ENCODE peak calls at places on chromosomes 16 and 17, in four cellular contexts. One of them, this sample, is unnamed.

GRCh38 chr17:9725575-9725974 is 65.8 kb downstream of the DHRS7C start:
- DNase-seq in Calu3: no peak
- DNase-seq in HT1080: peak
- DNase-seq in fibroblast of mammary gland: no peak
- DNase-seq in this sample: peak

GRCh38 chr16:15972046-15972868 is 22.8 kb downstream of the ABCC1 start:
- DNase-seq in Calu3: no peak
- DNase-seq in HT1080: no peak
- DNase-seq in fibroblast of mammary gland: no peak
- DNase-seq in this sample: no peak

GRCh38 chr17:74868908-74869255 is 3.9 kb downstream of the FDXR start:
- DNase-seq in Calu3: no peak
- DNase-seq in HT1080: no peak
- DNase-seq in fibroblast of mammary gland: no peak
- DNase-seq in this sample: no peak

GRCh38 chr16:8571061-8571596 is 19.2 kb downstream of the TMEM114 start:
- DNase-seq in Calu3: peak
- DNase-seq in HT1080: peak
- DNase-seq in fibroblast of mammary gland: peak
- DNase-seq in this sample: no peak

GRCh38 chr16:53960954-53961616 is 257.1 kb downstream of the FTO start:
- DNase-seq in Calu3: no peak
- DNase-seq in HT1080: no peak
- DNase-seq in fibroblast of mammary gland: no peak
- DNase-seq in this sample: no peak

GRCh38 chr16:86848821-86849220 is 270.5 kb downstream of the FOXL1 start:
- DNase-seq in Calu3: no peak
- DNase-seq in HT1080: no peak
- DNase-seq in fibroblast of mammary gland: peak
- DNase-seq in this sample: no peak

GRCh38 chr16:6682142-6682811 is 650.4 kb upstream of the RBFOX1 start:
- DNase-seq in Calu3: peak
- DNase-seq in HT1080: peak
- DNase-seq in fibroblast of mammary gland: no peak
- DNase-seq in this sample: peak

GRCh38 chr17:66494023-66494803 is 191.8 kb downstream of the PRKCA start:
- DNase-seq in Calu3: no peak
- DNase-seq in HT1080: peak
- DNase-seq in fibroblast of mammary gland: peak
- DNase-seq in this sample: peak

GRCh38 chr16:73483934-73484712 is 436.2 kb upstream of the ZFHX3 start:
- DNase-seq in Calu3: no peak
- DNase-seq in HT1080: peak
- DNase-seq in fibroblast of mammary gland: no peak
- DNase-seq in this sample: peak

GRCh38 chr17:82743344-82744219 is 8.2 kb downstream of the FN3K start:
- DNase-seq in Calu3: no peak
- DNase-seq in HT1080: no peak
- DNase-seq in fibroblast of mammary gland: no peak
- DNase-seq in this sample: no peak

GRCh38 chr16:77918792-77919707 is 103.3 kb upstream of the CLEC3A start:
- DNase-seq in Calu3: no peak
- DNase-seq in HT1080: no peak
- DNase-seq in fibroblast of mammary gland: no peak
- DNase-seq in this sample: peak

GRCh38 chr17:11097121-11097520 is 143.9 kb upstream of the SHISA6 start:
- DNase-seq in Calu3: no peak
- DNase-seq in HT1080: no peak
- DNase-seq in fibroblast of mammary gland: no peak
- DNase-seq in this sample: no peak

GRCh38 chr17:37212184-37212583 is 163.6 kb upstream of the C17orf78 start:
- DNase-seq in Calu3: no peak
- DNase-seq in HT1080: no peak
- DNase-seq in fibroblast of mammary gland: peak
- DNase-seq in this sample: no peak

GRCh38 chr17:39113871-39114270 is 37.6 kb downstream of the PLXDC1 start:
- DNase-seq in Calu3: no peak
- DNase-seq in HT1080: no peak
- DNase-seq in fibroblast of mammary gland: no peak
- DNase-seq in this sample: no peak

GRCh38 chr16:89115216-89115949 is 21.7 kb downstream of the ACSF3 start:
- DNase-seq in Calu3: no peak
- DNase-seq in HT1080: peak
- DNase-seq in fibroblast of mammary gland: peak
- DNase-seq in this sample: no peak